ENCODE peak calls at places on chromosomes 6 and 20, in seven cellular contexts. One of them, this sample, is unnamed.

GRCh38 chr20:37333848-37334318 is 12.1 kb upstream of the SRC start:
- DNase-seq in stimulated activated CD4-positive, alpha-beta T cell treated with anti-CD3 and anti-CD28 coated beads, Interleukin-1b, Interleukin-23, amount 100 ng/mL, for 4 hours: no peak
- DNase-seq in Peyer's patch: peak; percentile 50
- DNase-seq in GM03348: no peak
- DNase-seq in naive thymus-derived CD8-positive, alpha-beta T cell: no peak
- DNase-seq in AG08396: no peak
- DNase-seq in right cardiac atrium: no peak
- DNase-seq in this sample: no peak

GRCh38 chr6:135385299-135385698 is 112.2 kb downstream of the AHI1 start:
- DNase-seq in Peyer's patch: no peak
- DNase-seq in right cardiac atrium: no peak
- DNase-seq in naive thymus-derived CD8-positive, alpha-beta T cell: no peak
- DNase-seq in AG08396: no peak
- DNase-seq in stimulated activated CD4-positive, alpha-beta T cell treated with anti-CD3 and anti-CD28 coated beads, Interleukin-1b, Interleukin-23, amount 100 ng/mL, for 4 hours: no peak
- DNase-seq in GM03348: no peak
- DNase-seq in this sample: no peak

GRCh38 chr6:56699066-56699654 is 56.5 kb upstream of the DST start:
- DNase-seq in Peyer's patch: no peak
- DNase-seq in naive thymus-derived CD8-positive, alpha-beta T cell: no peak
- DNase-seq in stimulated activated CD4-positive, alpha-beta T cell treated with anti-CD3 and anti-CD28 coated beads, Interleukin-1b, Interleukin-23, amount 100 ng/mL, for 4 hours: no peak
- DNase-seq in GM03348: peak; percentile 35
- DNase-seq in AG08396: no peak
- DNase-seq in right cardiac atrium: no peak
- DNase-seq in this sample: no peak

GRCh38 chr20:13581451-13581850 is 57.3 kb downstream of the TASP1 start:
- DNase-seq in stimulated activated CD4-positive, alpha-beta T cell treated with anti-CD3 and anti-CD28 coated beads, Interleukin-1b, Interleukin-23, amount 100 ng/mL, for 4 hours: no peak
- DNase-seq in AG08396: no peak
- DNase-seq in Peyer's patch: no peak
- DNase-seq in GM03348: no peak
- DNase-seq in naive thymus-derived CD8-positive, alpha-beta T cell: no peak
- DNase-seq in right cardiac atrium: no peak
- DNase-seq in this sample: no peak

GRCh38 chr20:11553603-11554002 is 364.1 kb upstream of the BTBD3 start:
- DNase-seq in stimulated activated CD4-positive, alpha-beta T cell treated with anti-CD3 and anti-CD28 coated beads, Interleukin-1b, Interleukin-23, amount 100 ng/mL, for 4 hours: no peak
- DNase-seq in GM03348: peak; percentile 25
- DNase-seq in naive thymus-derived CD8-positive, alpha-beta T cell: no peak
- DNase-seq in Peyer's patch: no peak
- DNase-seq in AG08396: peak; percentile 23
- DNase-seq in right cardiac atrium: no peak
- DNase-seq in this sample: no peak

GRCh38 chr6:159837511-159837910 is 37.4 kb downstream of the PNLDC1 start:
- DNase-seq in AG08396: no peak
- DNase-seq in right cardiac atrium: no peak
- DNase-seq in GM03348: no peak
- DNase-seq in stimulated activated CD4-positive, alpha-beta T cell treated with anti-CD3 and anti-CD28 coated beads, Interleukin-1b, Interleukin-23, amount 100 ng/mL, for 4 hours: no peak
- DNase-seq in naive thymus-derived CD8-positive, alpha-beta T cell: no peak
- DNase-seq in Peyer's patch: no peak
- DNase-seq in this sample: no peak

GRCh38 chr20:32112862-32113261 is 3.3 kb downstream of the TM9SF4 start:
- DNase-seq in GM03348: no peak
- DNase-seq in right cardiac atrium: peak; percentile 71
- DNase-seq in AG08396: no peak
- DNase-seq in Peyer's patch: peak; percentile 69
- DNase-seq in naive thymus-derived CD8-positive, alpha-beta T cell: no peak
- DNase-seq in stimulated activated CD4-positive, alpha-beta T cell treated with anti-CD3 and anti-CD28 coated beads, Interleukin-1b, Interleukin-23, amount 100 ng/mL, for 4 hours: no peak
- DNase-seq in this sample: peak; percentile 63

GRCh38 chr6:167898673-167899311 is 72.1 kb downstream of the AFDN start:
- DNase-seq in naive thymus-derived CD8-positive, alpha-beta T cell: no peak
- DNase-seq in Peyer's patch: no peak
- DNase-seq in stimulated activated CD4-positive, alpha-beta T cell treated with anti-CD3 and anti-CD28 coated beads, Interleukin-1b, Interleukin-23, amount 100 ng/mL, for 4 hours: no peak
- DNase-seq in right cardiac atrium: no peak
- DNase-seq in GM03348: peak; percentile 56
- DNase-seq in AG08396: peak; percentile 9
- DNase-seq in this sample: no peak

GRCh38 chr6:27592481-27593199 is 119.7 kb upstream of the ZNF184 start:
- DNase-seq in stimulated activated CD4-positive, alpha-beta T cell treated with anti-CD3 and anti-CD28 coated beads, Interleukin-1b, Interleukin-23, amount 100 ng/mL, for 4 hours: peak; percentile 11
- DNase-seq in GM03348: peak; percentile 66
- DNase-seq in AG08396: peak; percentile 70
- DNase-seq in naive thymus-derived CD8-positive, alpha-beta T cell: no peak
- DNase-seq in right cardiac atrium: no peak
- DNase-seq in Peyer's patch: no peak
- DNase-seq in this sample: no peak

GRCh38 chr6:142355481-142356174 is 53.8 kb downstream of the ADGRG6 start:
- DNase-seq in GM03348: no peak
- DNase-seq in right cardiac atrium: no peak
- DNase-seq in Peyer's patch: no peak
- DNase-seq in AG08396: no peak
- DNase-seq in stimulated activated CD4-positive, alpha-beta T cell treated with anti-CD3 and anti-CD28 coated beads, Interleukin-1b, Interleukin-23, amount 100 ng/mL, for 4 hours: no peak
- DNase-seq in naive thymus-derived CD8-positive, alpha-beta T cell: peak; percentile 33
- DNase-seq in this sample: no peak

GRCh38 chr6:157323114-157323923 is at the start of gene TMEM242:
- DNase-seq in naive thymus-derived CD8-positive, alpha-beta T cell: peak; percentile 86
- DNase-seq in stimulated activated CD4-positive, alpha-beta T cell treated with anti-CD3 and anti-CD28 coated beads, Interleukin-1b, Interleukin-23, amount 100 ng/mL, for 4 hours: peak; percentile 85
- DNase-seq in right cardiac atrium: peak; percentile 96
- DNase-seq in Peyer's patch: peak; percentile 95
- DNase-seq in AG08396: peak; percentile 90
- DNase-seq in GM03348: peak; percentile 96
- DNase-seq in this sample: peak; percentile 92

GRCh38 chr6:13710552-13711383 is 867 bp downstream of the RANBP9 start:
- DNase-seq in Peyer's patch: peak; percentile 77
- DNase-seq in naive thymus-derived CD8-positive, alpha-beta T cell: peak; percentile 27
- DNase-seq in GM03348: peak; percentile 53
- DNase-seq in stimulated activated CD4-positive, alpha-beta T cell treated with anti-CD3 and anti-CD28 coated beads, Interleukin-1b, Interleukin-23, amount 100 ng/mL, for 4 hours: peak; percentile 29
- DNase-seq in AG08396: peak; percentile 45
- DNase-seq in right cardiac atrium: peak; percentile 69
- DNase-seq in this sample: peak; percentile 51

GRCh38 chr20:61785567-61785816 is 280.2 kb downstream of the TAF4 start:
- DNase-seq in right cardiac atrium: no peak
- DNase-seq in naive thymus-derived CD8-positive, alpha-beta T cell: no peak
- DNase-seq in stimulated activated CD4-positive, alpha-beta T cell treated with anti-CD3 and anti-CD28 coated beads, Interleukin-1b, Interleukin-23, amount 100 ng/mL, for 4 hours: no peak
- DNase-seq in Peyer's patch: no peak
- DNase-seq in AG08396: no peak
- DNase-seq in GM03348: no peak
- DNase-seq in this sample: no peak

GRCh38 chr6:6365242-6365641 is 44.8 kb upstream of the F13A1 start:
- DNase-seq in stimulated activated CD4-positive, alpha-beta T cell treated with anti-CD3 and anti-CD28 coated beads, Interleukin-1b, Interleukin-23, amount 100 ng/mL, for 4 hours: no peak
- DNase-seq in Peyer's patch: no peak
- DNase-seq in GM03348: no peak
- DNase-seq in AG08396: no peak
- DNase-seq in right cardiac atrium: no peak
- DNase-seq in naive thymus-derived CD8-positive, alpha-beta T cell: no peak
- DNase-seq in this sample: no peak

GRCh38 chr6:111520519-111520918 is 37.5 kb upstream of the REV3L start:
- DNase-seq in Peyer's patch: no peak
- DNase-seq in stimulated activated CD4-positive, alpha-beta T cell treated with anti-CD3 and anti-CD28 coated beads, Interleukin-1b, Interleukin-23, amount 100 ng/mL, for 4 hours: no peak
- DNase-seq in GM03348: no peak
- DNase-seq in right cardiac atrium: no peak
- DNase-seq in AG08396: no peak
- DNase-seq in naive thymus-derived CD8-positive, alpha-beta T cell: no peak
- DNase-seq in this sample: no peak

GRCh38 chr6:142088858-142089216 is 43.9 kb upstream of the GJE1 start:
- DNase-seq in Peyer's patch: no peak
- DNase-seq in AG08396: peak; percentile 44
- DNase-seq in naive thymus-derived CD8-positive, alpha-beta T cell: no peak
- DNase-seq in GM03348: peak; percentile 57
- DNase-seq in stimulated activated CD4-positive, alpha-beta T cell treated with anti-CD3 and anti-CD28 coated beads, Interleukin-1b, Interleukin-23, amount 100 ng/mL, for 4 hours: no peak
- DNase-seq in right cardiac atrium: no peak
- DNase-seq in this sample: no peak